ENCODE peak calls at places on chromosome 17, in eight cellular contexts. R is cardiac fibroblast, S is thoracic aorta, X is A549, C is Calu3, D is ovary, W is IMR-90, A is brain microvascular endothelial cell. Q is an unnamed sample.

GRCh38 chr17:81004336-81005015 is 12.8 kb downstream of the CHMP6 start:
- DNase-seq in A (no peak), W (no peak), X (no peak), S (no peak), R (no peak), D (no peak), C (no peak), Q (peak; percentile 54)

GRCh38 chr17:58083491-58084316 is 485 bp downstream of the DYNLL2 start:
- DNase-seq in X (peak; percentile 65), C (peak; percentile 37), D (peak; percentile 58), S (no peak), R (peak; percentile 55), W (peak; percentile 43), A (peak; percentile 9), Q (peak; percentile 82)

GRCh38 chr17:4565209-4566141 is 5.1 kb upstream of the GGT6 start:
- DNase-seq in C (peak; percentile 42), S (no peak), X (peak; percentile 92), R (peak; percentile 87), W (peak; percentile 75), A (peak; percentile 65), D (no peak), Q (peak; percentile 72)

GRCh38 chr17:51164911-51165679 is 1.1 kb upstream of the NME2 start:
- DNase-seq in X (no peak), W (no peak), S (no peak), R (no peak), A (no peak), C (peak; percentile 63), D (peak; percentile 44), Q (no peak)

GRCh38 chr17:71188811-71189492 is 931.9 kb upstream of the SOX9 start:
- DNase-seq in X (no peak), R (peak; percentile 69), W (peak; percentile 95), A (peak; percentile 72), C (no peak), D (no peak), S (no peak), Q (no peak)

GRCh38 chr17:27977751-27978688 is 64.5 kb upstream of the NLK start:
- DNase-seq in S (no peak), R (no peak), D (no peak), X (no peak), A (no peak), C (no peak), W (peak; percentile 3), Q (no peak)

GRCh38 chr17:64534187-64534586 is 27.4 kb downstream of the CEP95 start:
- DNase-seq in R (no peak), A (no peak), W (no peak), X (peak; percentile 25), C (peak; percentile 11), D (no peak), S (no peak), Q (no peak)

GRCh38 chr17:33038740-33039139 is 47.1 kb downstream of the SPACA3 start:
- DNase-seq in S (no peak), D (peak; percentile 35), C (peak; percentile 24), X (peak; percentile 57), A (no peak), W (peak; percentile 15), R (peak; percentile 33), Q (peak; percentile 50)

GRCh38 chr17:67689534-67690177 is 28.1 kb upstream of the NOL11 start:
- DNase-seq in W (peak; percentile 66), A (peak; percentile 68), D (peak; percentile 45), X (peak; percentile 85), R (peak; percentile 82), S (peak; percentile 11), C (peak; percentile 53), Q (peak; percentile 82)

GRCh38 chr17:4711671-4712111 is 1.3 kb downstream of the ARRB2 start:
- DNase-seq in C (no peak), S (no peak), D (no peak), A (no peak), X (no peak), W (no peak), R (no peak), Q (no peak)

GRCh38 chr17:57876866-57877237 is 27.0 kb upstream of the MRPS23 start:
- DNase-seq in D (no peak), X (no peak), S (no peak), A (no peak), C (no peak), R (no peak), W (no peak), Q (no peak)

GRCh38 chr17:77304051-77304745 is 163.4 kb downstream of the SEC14L1 start:
- DNase-seq in D (no peak), X (no peak), C (no peak), R (no peak), A (no peak), S (no peak), W (no peak), Q (no peak)

GRCh38 chr17:38568274-38568673 is 37.5 kb downstream of the SRCIN1 start:
- DNase-seq in X (no peak), D (no peak), A (no peak), W (no peak), C (no peak), R (no peak), S (no peak), Q (no peak)

GRCh38 chr17:32341141-32341856 is 674 bp downstream of the C17orf75 start:
- DNase-seq in D (no peak), S (no peak), R (no peak), W (no peak), C (peak; percentile 17), A (no peak), X (no peak), Q (peak; percentile 57)

GRCh38 chr17:81935709-81936084 is 1.4 kb downstream of the PYCR1 start:
- DNase-seq in W (no peak), A (no peak), R (no peak), D (peak; percentile 17), X (no peak), S (no peak), C (no peak), Q (no peak)

GRCh38 chr17:82845163-82845807 is 5.5 kb upstream of the ZNF750 start:
- DNase-seq in C (no peak), W (no peak), A (peak; percentile 27), S (no peak), R (peak; percentile 54), X (no peak), D (no peak), Q (no peak)

GRCh38 chr17:46818929-46819859 is 702 bp upstream of the WNT3 start:
- DNase-seq in D (no peak), S (no peak), W (no peak), X (no peak), A (no peak), R (no peak), C (no peak), Q (peak; percentile 69)

GRCh38 chr17:30921544-30922196 is at the start of gene ADAP2:
- DNase-seq in D (no peak), S (no peak), X (peak; percentile 60), W (no peak), C (peak; percentile 60), A (no peak), R (no peak), Q (peak; percentile 79)

GRCh38 chr17:72125742-72126141 is 4.9 kb downstream of the SOX9 start:
- DNase-seq in X (no peak), S (no peak), W (peak; percentile 62), C (no peak), D (no peak), A (no peak), R (peak; percentile 34), Q (no peak)

GRCh38 chr17:76145231-76146052 is 4.4 kb upstream of the FOXJ1 start:
- DNase-seq in S (no peak), X (no peak), C (no peak), D (no peak), W (no peak), R (no peak), A (no peak), Q (peak; percentile 71)

GRCh38 chr17:35906559-35907265 is 23.9 kb downstream of the RDM1 start:
- DNase-seq in D (no peak), W (no peak), X (no peak), S (no peak), R (peak; percentile 72), A (no peak), C (no peak), Q (no peak)

GRCh38 chr17:32998111-32998892 is 6.7 kb downstream of the SPACA3 start:
- DNase-seq in A (peak; percentile 66), C (peak; percentile 83), W (peak; percentile 68), R (peak; percentile 72), S (peak; percentile 40), X (peak; percentile 79), D (peak; percentile 86), Q (peak; percentile 83)

GRCh38 chr17:65131946-65132345 is 5.2 kb upstream of the RGS9 start:
- DNase-seq in R (peak; percentile 12), X (peak; percentile 35), A (peak; percentile 47), C (no peak), W (peak; percentile 97), D (no peak), S (no peak), Q (no peak)

GRCh38 chr17:2028737-2029136 is 1.2 kb upstream of the DPH1 start:
- DNase-seq in C (no peak), D (no peak), A (no peak), S (no peak), R (no peak), W (no peak), X (no peak), Q (no peak)

GRCh38 chr17:2033128-2033527 is 3.2 kb downstream of the DPH1 start:
- DNase-seq in C (no peak), A (no peak), R (no peak), W (no peak), X (no peak), D (no peak), S (no peak), Q (no peak)

GRCh38 chr17:2029911-2030778 is at the start of gene DPH1:
- DNase-seq in X (peak; percentile 99), W (peak; percentile 91), D (peak; percentile 90), A (peak; percentile 86), S (no peak), R (peak; percentile 91), C (peak; percentile 80), Q (peak; percentile 93)

GRCh38 chr17:2028234-2028614 is 1.7 kb upstream of the DPH1 start:
- DNase-seq in W (no peak), A (no peak), R (no peak), S (no peak), D (no peak), X (no peak), C (no peak), Q (no peak)

GRCh38 chr17:2030779-2031163 is 818 bp downstream of the DPH1 start:
- DNase-seq in X (no peak), W (no peak), D (no peak), R (peak; percentile 92), C (peak; percentile 62), S (no peak), A (no peak), Q (no peak)
- TF ChIP-seq CTCF in X (peak; percentile 52), W (peak; percentile 66), D (peak; percentile 8), R (peak; percentile 65), C (peak; percentile 24), S (peak; percentile 43), A (peak; percentile 84), Q (peak; percentile 49)

GRCh38 chr17:13947499-13947898 is 121.8 kb upstream of the COX10 start:
- DNase-seq in A (no peak), W (no peak), X (no peak), S (no peak), R (no peak), C (no peak), D (no peak), Q (no peak)
- TF ChIP-seq CTCF in A (no peak), W (no peak), X (no peak), S (no peak), R (no peak), C (no peak), D (no peak), Q (no peak)

GRCh38 chr17:78314683-78315354 is 45.1 kb downstream of the SOCS3 start:
- DNase-seq in D (peak; percentile 44), X (peak; percentile 82), C (peak; percentile 36), W (no peak), A (no peak), R (no peak), S (no peak), Q (no peak)
- TF ChIP-seq CTCF in D (peak; percentile 13), X (no peak), C (no peak), W (no peak), A (peak; percentile 27), R (no peak), S (no peak), Q (no peak)

GRCh38 chr17:78362671-78363070 is 2.8 kb upstream of the SOCS3 start:
- DNase-seq in R (no peak), D (no peak), S (no peak), X (no peak), C (no peak), A (no peak), W (no peak), Q (no peak)
- TF ChIP-seq CTCF in R (peak; percentile 16), D (no peak), S (no peak), X (no peak), C (no peak), A (peak; percentile 51), W (peak; percentile 6), Q (no peak)